ENCODE peak calls at places on chromosomes 1 and 21, in five cellular contexts. M, V, B, L and A are unnamed samples.

GRCh38 chr1:25654109-25654660 is 37.6 kb downstream of the MAN1C1 start:
- DNase-seq in M (no peak), V (no peak), B (no peak), L (peak), A (no peak)

GRCh38 chr1:153404768-153405167 is 11.6 kb upstream of the S100A7A start:
- DNase-seq in M (no peak), V (no peak), B (no peak), L (peak), A (peak)

GRCh38 chr1:59092126-59092525 is 204.8 kb upstream of the FGGY start:
- DNase-seq in M (peak), V (no peak), B (peak), L (no peak), A (peak)

GRCh38 chr1:60108223-60108622 is 34.7 kb upstream of the C1orf87 start:
- DNase-seq in M (no peak), V (no peak), B (no peak), L (no peak), A (no peak)

GRCh38 chr21:25929859-25930520 is 195.2 kb downstream of the GABPA start:
- DNase-seq in M (peak), V (no peak), B (peak), L (no peak), A (no peak)

GRCh38 chr1:182391028-182391361 is 595 bp downstream of the GLUL start:
- DNase-seq in M (no peak), V (no peak), B (no peak), L (no peak), A (no peak)

GRCh38 chr1:246131095-246131494 is 376.0 kb downstream of the SMYD3 start:
- DNase-seq in M (no peak), V (no peak), B (no peak), L (no peak), A (no peak)

GRCh38 chr1:103197266-103197665 is 88.9 kb upstream of the COL11A1 start:
- DNase-seq in M (peak), V (no peak), B (peak), L (no peak), A (peak)

GRCh38 chr1:57470028-57470427 is 46.2 kb upstream of the DAB1 start:
- DNase-seq in M (peak), V (no peak), B (peak), L (no peak), A (peak)

GRCh38 chr1:38577385-38577784 is 282.2 kb downstream of the RRAGC start:
- DNase-seq in M (no peak), V (no peak), B (no peak), L (no peak), A (no peak)

GRCh38 chr1:20729990-20730689 is 2.4 kb downstream of the SH2D5 start:
- DNase-seq in M (no peak), V (no peak), B (no peak), L (no peak), A (no peak)

GRCh38 chr1:237794071-237794470 is 96.7 kb downstream of the ZP4 start:
- DNase-seq in M (peak), V (no peak), B (no peak), L (no peak), A (no peak)
- H3K4me2 ChIP-seq in M (no peak), V (no peak), B (no peak), L (no peak), A (no peak)

DNA sequence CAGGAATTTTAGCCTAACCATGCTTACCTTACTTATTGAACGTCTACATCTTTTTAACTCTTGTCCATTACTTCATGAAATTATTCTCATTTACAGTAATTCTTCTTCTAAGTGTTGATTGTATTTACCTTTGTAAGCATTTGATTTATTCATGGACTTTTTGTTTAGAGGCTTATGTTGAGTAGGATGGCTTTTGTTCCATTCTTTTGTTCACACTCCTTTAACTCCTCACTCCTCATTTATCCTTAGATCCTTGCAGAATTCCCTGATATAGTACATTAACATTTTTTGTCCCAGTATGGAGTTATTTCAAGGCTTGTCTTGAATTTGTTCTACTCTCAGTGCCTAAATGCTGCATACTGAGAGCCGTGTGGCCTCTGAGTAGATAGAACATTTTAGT is 69.3 kb downstream of the KCNK2 start:
- DNase-seq in M (no peak), V (no peak), B (no peak), L (no peak), A (no peak)
- H2AFZ ChIP-seq in M (no peak), V (no peak), B (no peak), L (no peak), A (no peak)

GRCh38 chr1:166233750-166234366 is 67.1 kb upstream of the FAM78B start:
- DNase-seq in M (no peak), V (no peak), B (no peak), L (no peak), A (no peak)
- H3K4me2 ChIP-seq in M (no peak), V (no peak), B (no peak), L (no peak), A (no peak)

GRCh38 chr1:206824327-206824726 is 41.1 kb upstream of the IL20 start:
- DNase-seq in M (peak), V (no peak), B (peak), L (no peak), A (no peak)
- H2AFZ ChIP-seq in M (peak), V (no peak), B (peak), L (no peak), A (peak)

DNA sequence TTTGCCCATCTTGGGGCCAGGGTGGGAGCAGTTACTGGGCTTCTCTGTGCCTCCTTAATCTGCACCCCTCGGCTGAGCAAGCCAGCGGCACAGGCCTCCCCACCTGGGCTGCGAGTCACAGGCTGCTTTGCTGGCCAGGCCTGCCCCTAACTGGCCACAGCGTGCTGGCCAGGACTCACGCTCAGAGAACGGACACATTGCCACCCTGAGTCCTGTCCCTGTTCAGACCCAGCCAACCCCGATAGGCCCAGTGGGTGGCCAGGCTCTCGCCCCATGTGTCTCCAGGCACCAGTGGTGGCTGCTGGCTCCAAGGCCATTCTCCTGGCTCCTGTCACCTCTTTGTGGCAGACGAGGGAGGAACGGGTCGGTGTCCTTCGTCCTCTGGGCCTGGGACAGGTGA is 61.3 kb downstream of the MORN1 start:
- DNase-seq in M (peak), V (no peak), B (no peak), L (no peak), A (peak)
- H3K4me2 ChIP-seq in M (peak), V (no peak), B (no peak), L (no peak), A (peak)

GRCh38 chr1:54453089-54453488 is 46.9 kb upstream of the SSBP3 start:
- DNase-seq in M (no peak), V (no peak), B (no peak), L (no peak), A (no peak)
- H2AFZ ChIP-seq in M (no peak), V (peak), B (no peak), L (no peak), A (no peak)

GRCh38 chr1:7044471-7044805 is 259.2 kb downstream of the CAMTA1 start:
- DNase-seq in M (no peak), V (no peak), B (no peak), L (peak), A (no peak)
- H3K4me2 ChIP-seq in M (no peak), V (no peak), B (no peak), L (no peak), A (no peak)

GRCh38 chr1:86811128-86811527 is 102.8 kb downstream of the SELENOF start:
- DNase-seq in M (no peak), V (no peak), B (no peak), L (no peak), A (no peak)
- H2AFZ ChIP-seq in M (no peak), V (peak), B (no peak), L (no peak), A (no peak)